ENCODE peak calls at places on chromosome 3, in seven cellular contexts. K is MM.1S, J is hepatocyte, A is neural progenitor cell, C is GM23248, B is SK-N-SH, H is HCT116. W is an unnamed sample.

GRCh38 chr3:102089182-102089581 is 239.9 kb downstream of the NFKBIZ start:
- DNase-seq in K (no peak), J (no peak), A (no peak), C (no peak), B (no peak), H (no peak), W (no peak)

GRCh38 chr3:146160964-146161724 is at the start of gene PLOD2:
- DNase-seq in K (peak; percentile 87), J (peak; percentile 94), A (peak; percentile 89), C (peak; percentile 93), B (peak; percentile 54), H (peak; percentile 35), W (peak; percentile 97)

GRCh38 chr3:101878589-101878988 is 29.3 kb downstream of the NFKBIZ start:
- DNase-seq in K (no peak), J (no peak), A (no peak), C (no peak), B (no peak), H (no peak), W (peak; percentile 30)

GRCh38 chr3:14424711-14425573 is 22.5 kb downstream of the SLC6A6 start:
- DNase-seq in K (no peak), J (no peak), A (no peak), C (no peak), B (no peak), H (no peak), W (peak; percentile 72)

GRCh38 chr3:96491868-96492267 is 322.5 kb upstream of the EPHA6 start:
- DNase-seq in K (peak; percentile 67), J (no peak), A (no peak), C (no peak), B (no peak), H (no peak), W (no peak)

GRCh38 chr3:195154793-195155535 is 116.0 kb downstream of the XXYLT1 start:
- DNase-seq in K (no peak), J (peak; percentile 86), A (no peak), C (peak; percentile 85), B (peak; percentile 86), H (no peak), W (peak; percentile 88)

GRCh38 chr3:36710606-36711005 is 53.7 kb downstream of the DCLK3 start:
- DNase-seq in K (no peak), J (no peak), A (no peak), C (no peak), B (no peak), H (no peak), W (no peak)

GRCh38 chr3:25855281-25855680 is 65.4 kb downstream of the OXSM start:
- DNase-seq in K (no peak), J (no peak), A (no peak), C (no peak), B (no peak), H (no peak), W (no peak)

GRCh38 chr3:27293954-27294353 is 75.2 kb downstream of the NEK10 start:
- DNase-seq in K (no peak), J (no peak), A (no peak), C (no peak), B (no peak), H (no peak), W (peak; percentile 41)

GRCh38 chr3:14154895-14155432 is 23.4 kb downstream of the XPC start:
- DNase-seq in K (no peak), J (no peak), A (no peak), C (no peak), B (no peak), H (no peak), W (no peak)

GRCh38 chr3:188007897-188008296 is 146.1 kb upstream of the LPP start:
- DNase-seq in K (no peak), J (no peak), A (no peak), C (no peak), B (no peak), H (no peak), W (no peak)

GRCh38 chr3:4757056-4757948 is 221.9 kb upstream of the BHLHE40 start:
- DNase-seq in K (no peak), J (peak; percentile 44), A (no peak), C (no peak), B (no peak), H (no peak), W (no peak)

GRCh38 chr3:183775781-183776180 is 49.6 kb downstream of the MAP6D1 start:
- DNase-seq in K (no peak), J (no peak), A (no peak), C (peak; percentile 1), B (no peak), H (no peak), W (no peak)

GRCh38 chr3:152943645-152944044 is 108.7 kb downstream of the P2RY1 start:
- DNase-seq in K (no peak), J (no peak), A (no peak), C (peak; percentile 17), B (no peak), H (peak; percentile 33), W (peak; percentile 65)

GRCh38 chr3:12479919-12480425 is 4.3 kb upstream of the TSEN2 start:
- DNase-seq in K (peak; percentile 56), J (peak; percentile 71), A (peak; percentile 81), C (peak; percentile 58), B (peak; percentile 75), H (peak; percentile 48), W (peak; percentile 78)

GRCh38 chr3:49424816-49425215 is 2.5 kb upstream of the AMT start:
- DNase-seq in K (no peak), J (no peak), A (no peak), C (no peak), B (no peak), H (no peak), W (no peak)

GRCh38 chr3:131658115-131658514 is 155.3 kb upstream of the MRPL3 start:
- DNase-seq in K (no peak), J (peak; percentile 7), A (no peak), C (no peak), B (no peak), H (no peak), W (no peak)

GRCh38 chr3:58350627-58351013 is 17.9 kb downstream of the PXK start:
- DNase-seq in K (no peak), J (no peak), A (no peak), C (peak; percentile 70), B (no peak), H (no peak), W (peak; percentile 34)

GRCh38 chr3:58355174-58355573 is 22.5 kb downstream of the PXK start:
- DNase-seq in K (no peak), J (no peak), A (no peak), C (no peak), B (no peak), H (no peak), W (no peak)

GRCh38 chr3:58351920-58352319 is 19.2 kb downstream of the PXK start:
- DNase-seq in K (no peak), J (no peak), A (peak; percentile 8), C (no peak), B (peak; percentile 45), H (no peak), W (no peak)

GRCh38 chr3:58353722-58354553 is 21.2 kb downstream of the PXK start:
- DNase-seq in K (no peak), J (no peak), A (no peak), C (peak; percentile 48), B (no peak), H (no peak), W (no peak)

GRCh38 chr3:58352624-58353023 is 19.9 kb downstream of the PXK start:
- DNase-seq in K (no peak), J (no peak), A (no peak), C (no peak), B (no peak), H (no peak), W (no peak)
- TF ChIP-seq EZH2phosphoT487 in K (no peak), J (no peak), A (no peak), C (no peak), B (no peak), H (no peak), W (no peak)

GRCh38 chr3:62143843-62144450 is 229.4 kb downstream of the FEZF2 start:
- DNase-seq in K (peak; percentile 15), J (no peak), A (no peak), C (no peak), B (no peak), H (no peak), W (no peak)

GRCh38 chr3:62139957-62140356 is 233.4 kb downstream of the FEZF2 start:
- DNase-seq in K (no peak), J (no peak), A (no peak), C (peak; percentile 28), B (no peak), H (no peak), W (no peak)

GRCh38 chr3:62142696-62143095 is 230.7 kb downstream of the FEZF2 start:
- DNase-seq in K (no peak), J (no peak), A (peak; percentile 20), C (no peak), B (no peak), H (no peak), W (no peak)

GRCh38 chr3:62144482-62144881 is 228.9 kb downstream of the FEZF2 start:
- DNase-seq in K (no peak), J (no peak), A (no peak), C (no peak), B (no peak), H (no peak), W (no peak)

GRCh38 chr3:62142280-62142679 is 231.1 kb downstream of the FEZF2 start:
- DNase-seq in K (no peak), J (no peak), A (no peak), C (no peak), B (no peak), H (no peak), W (no peak)
- TF ChIP-seq EZH2phosphoT487 in K (no peak), J (no peak), A (no peak), C (no peak), B (no peak), H (no peak), W (no peak)

DNA sequence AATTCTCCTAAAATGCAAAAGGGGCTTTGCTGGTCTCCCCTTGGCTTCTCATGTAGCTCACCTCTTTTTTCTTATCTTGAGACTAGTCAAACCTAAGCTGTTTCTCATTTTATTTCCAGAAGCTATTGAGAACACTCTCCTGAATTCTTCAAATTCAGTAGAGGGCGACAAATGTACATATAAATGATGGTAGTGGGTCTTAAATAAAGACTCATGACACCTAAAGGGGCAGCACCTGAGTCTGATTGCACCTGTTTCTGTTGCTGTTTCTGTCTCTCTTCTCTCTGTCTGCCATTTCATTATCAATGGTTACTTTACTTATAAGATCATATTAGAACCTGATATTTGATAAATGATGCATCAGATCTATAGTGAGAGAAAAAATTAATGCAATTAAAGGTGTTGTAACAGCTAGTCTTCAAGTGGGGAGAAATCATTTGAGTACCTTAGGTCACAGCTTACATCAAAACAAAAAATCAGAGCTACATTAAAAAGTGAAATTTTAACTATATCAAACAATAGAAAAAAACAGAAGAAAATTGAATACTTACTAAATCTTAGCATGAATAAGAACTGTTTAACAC is 7.0 kb downstream of the ADIPOQ start:
- DNase-seq in K (peak; percentile 89), J (peak; percentile 48), A (peak; percentile 54), C (peak; percentile 22), B (peak; percentile 60), H (peak; percentile 35), W (peak; percentile 71)
- TF ChIP-seq EZH2phosphoT487 in K (no peak), J (no peak), A (no peak), C (no peak), B (no peak), H (no peak), W (no peak)

DNA sequence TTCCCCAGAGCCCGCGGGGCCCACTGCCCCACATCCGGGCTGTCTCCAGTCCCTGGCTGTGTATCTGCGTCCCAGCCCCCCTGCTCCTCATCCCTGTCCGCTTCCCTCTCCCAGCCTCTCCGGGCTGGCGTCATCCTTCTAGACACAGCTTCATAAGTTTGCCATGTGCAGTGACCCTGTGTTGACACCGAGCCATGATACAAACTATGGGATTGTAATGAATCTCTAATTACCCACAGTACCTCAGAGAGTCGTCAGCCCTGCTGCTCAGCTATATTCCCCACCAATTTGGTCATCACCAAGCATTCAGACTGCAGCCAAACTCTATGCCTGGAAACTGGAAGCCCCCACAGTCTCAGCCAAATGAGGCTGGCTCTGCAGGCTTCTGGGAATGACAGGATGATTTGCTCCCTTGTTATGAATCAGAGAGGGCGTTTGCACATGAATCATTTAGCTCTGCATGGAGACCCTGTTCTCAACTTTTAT is 466.1 kb upstream of the ATP11B start:
- DNase-seq in K (no peak), J (no peak), A (no peak), C (no peak), B (peak; percentile 15), H (no peak), W (peak; percentile 54)
- TF ChIP-seq EZH2phosphoT487 in K (no peak), J (no peak), A (no peak), C (no peak), B (no peak), H (no peak), W (no peak)

W was measured in PC-3.